ENCODE peak calls at places on chromosome X, in eight cellular contexts. Z is HT1080, Y is posterior cingulate gyrus, V is right atrium auricular region, M is thyroid gland, A is Right ventricle myocardium superior, L is MM.1S, E is choroid plexus epithelial cell. N is an unnamed sample.

GRCh38 chrX:8844157-8844556 is 43.0 kb upstream of the FAM9A start:
- DNase-seq in A (no peak), E (no peak), Y (no peak), V (no peak), L (no peak), M (no peak), Z (no peak), N (no peak)

GRCh38 chrX:13102636-13103035 is 58.2 kb upstream of the FAM9C start:
- DNase-seq in A (no peak), Z (no peak), E (peak), Y (no peak), V (no peak), M (no peak), L (no peak), N (no peak)

GRCh38 chrX:25034889-25035288 is 19.1 kb upstream of the ARX start:
- DNase-seq in V (no peak), M (no peak), Z (peak), Y (no peak), A (no peak), L (no peak), E (peak), N (no peak)

GRCh38 chrX:55758033-55758432 is 40.5 kb downstream of the RRAGB start:
- DNase-seq in Z (no peak), L (no peak), A (no peak), E (peak), Y (no peak), M (no peak), V (no peak), N (no peak)

GRCh38 chrX:137286423-137286822 is 252.6 kb upstream of the GPR101 start:
- DNase-seq in L (no peak), V (no peak), Z (no peak), E (no peak), M (no peak), Y (no peak), A (no peak), N (no peak)

GRCh38 chrX:54473993-54474859 is 21.8 kb downstream of the FGD1 start:
- DNase-seq in A (no peak), V (no peak), Y (no peak), M (no peak), Z (peak), E (no peak), L (no peak), N (no peak)

GRCh38 chrX:115940888-115941332 is 229.6 kb upstream of the AGTR2 start:
- DNase-seq in A (no peak), Y (peak), Z (no peak), L (peak), V (peak), E (peak), M (no peak), N (no peak)

GRCh38 chrX:148540114-148540513 is 39.7 kb downstream of the AFF2 start:
- DNase-seq in Y (no peak), V (no peak), Z (no peak), L (no peak), M (no peak), A (no peak), E (no peak), N (no peak)

GRCh38 chrX:45050558-45050957 is 150.1 kb downstream of the DIPK2B start:
- DNase-seq in V (no peak), M (no peak), E (no peak), A (no peak), L (no peak), Z (no peak), Y (no peak), N (no peak)

GRCh38 chrX:134469481-134469880 is 9.5 kb downstream of the HPRT1 start:
- DNase-seq in Y (no peak), L (no peak), E (peak), A (no peak), Z (peak), M (no peak), V (no peak), N (no peak)

GRCh38 chrX:2583194-2584162 is 82.7 kb upstream of the DHRSX start:
- DNase-seq in Y (no peak), E (no peak), L (no peak), Z (no peak), A (no peak), V (no peak), M (no peak), N (no peak)

GRCh38 chrX:148794350-148794749 is 293.9 kb downstream of the AFF2 start:
- DNase-seq in E (no peak), Z (no peak), L (no peak), M (no peak), Y (no peak), A (no peak), V (no peak), N (no peak)

N was measured in esophagus muscularis mucosa.